ENCODE peak calls at places on chromosomes 3 and 15, in eight cellular contexts. B, V, P, Z, F, T, J and K are unnamed samples.

GRCh38 chr15:92365079-92365478 is 28.6 kb upstream of the ST8SIA2 start:
- DNase-seq in B (no peak), V (peak; percentile 31), P (peak; percentile 22), Z (no peak), F (no peak), T (no peak), J (peak; percentile 11), K (no peak)

GRCh38 chr3:69900331-69900730 is 99.2 kb upstream of the SAMMSON start:
- DNase-seq in B (no peak), V (peak; percentile 38), P (no peak), Z (no peak), F (no peak), T (no peak), J (no peak), K (no peak)

GRCh38 chr3:13352621-13353131 is 67.4 kb downstream of the NUP210 start:
- DNase-seq in B (no peak), V (peak; percentile 85), P (no peak), Z (no peak), F (no peak), T (no peak), J (peak; percentile 15), K (no peak)

GRCh38 chr3:190183121-190183520 is 62.4 kb upstream of the P3H2 start:
- DNase-seq in B (peak; percentile 50), V (peak; percentile 77), P (no peak), Z (no peak), F (peak; percentile 93), T (peak; percentile 8), J (peak; percentile 87), K (no peak)

GRCh38 chr15:75727851-75728715 is 15.4 kb upstream of the CSPG4 start:
- DNase-seq in B (peak; percentile 34), V (peak; percentile 63), P (peak; percentile 62), Z (peak; percentile 85), F (no peak), T (peak; percentile 51), J (peak; percentile 47), K (no peak)

GRCh38 chr15:53974813-53975212 is 3.4 kb upstream of the UNC13C start:
- DNase-seq in B (no peak), V (peak; percentile 52), P (no peak), Z (no peak), F (no peak), T (no peak), J (no peak), K (no peak)

GRCh38 chr3:97579365-97579764 is 185.2 kb upstream of the ARL6 start:
- DNase-seq in B (no peak), V (peak; percentile 87), P (no peak), Z (no peak), F (no peak), T (no peak), J (no peak), K (no peak)

GRCh38 chr3:143283432-143284128 is 164.0 kb downstream of the CHST2 start:
- DNase-seq in B (no peak), V (no peak), P (no peak), Z (no peak), F (peak; percentile 49), T (no peak), J (no peak), K (no peak)

GRCh38 chr3:141370065-141370533 is 1.8 kb downstream of the ZBTB38 start:
- DNase-seq in B (peak; percentile 94), V (peak; percentile 62), P (peak; percentile 66), Z (peak; percentile 81), F (no peak), T (peak; percentile 81), J (peak; percentile 96), K (no peak)

GRCh38 chr3:171757377-171758034 is 52.8 kb downstream of the PLD1 start:
- DNase-seq in B (peak; percentile 58), V (no peak), P (no peak), Z (no peak), F (no peak), T (no peak), J (no peak), K (no peak)

GRCh38 chr3:106824856-106825255 is 552.4 kb upstream of the CCDC54 start:
- DNase-seq in B (peak; percentile 42), V (peak; percentile 88), P (no peak), Z (no peak), F (no peak), T (no peak), J (peak; percentile 58), K (no peak)

GRCh38 chr3:85935171-85935570 is 976.4 kb downstream of the CADM2 start:
- DNase-seq in B (no peak), V (no peak), P (no peak), Z (no peak), F (no peak), T (no peak), J (no peak), K (no peak)